ENCODE peak calls at places on chromosome 5, in eight cellular contexts. One of them, this sample, is unnamed.

GRCh38 chr5:21143686-21144085 is 1155.7 kb upstream of the CDH18 start:
- DNase-seq in type B pancreatic cell: no peak
- DNase-seq in choroid plexus epithelial cell: no peak
- DNase-seq in natural killer cell: no peak
- DNase-seq in MCF 10A: no peak
- DNase-seq in epithelial cell of esophagus: no peak
- DNase-seq in tibial artery: no peak
- DNase-seq in WTC11: no peak
- DNase-seq in this sample: no peak

GRCh38 chr5:159304961-159305595 is 25.2 kb downstream of the IL12B start:
- DNase-seq in type B pancreatic cell: no peak
- DNase-seq in choroid plexus epithelial cell: peak
- DNase-seq in natural killer cell: no peak
- DNase-seq in MCF 10A: peak
- DNase-seq in epithelial cell of esophagus: peak
- DNase-seq in tibial artery: no peak
- DNase-seq in WTC11: no peak
- DNase-seq in this sample: no peak

GRCh38 chr5:43063731-43064171 is 23.6 kb upstream of the ANXA2R start:
- DNase-seq in type B pancreatic cell: no peak
- DNase-seq in choroid plexus epithelial cell: peak
- DNase-seq in natural killer cell: no peak
- DNase-seq in MCF 10A: peak
- DNase-seq in epithelial cell of esophagus: peak
- DNase-seq in tibial artery: no peak
- DNase-seq in WTC11: peak
- DNase-seq in this sample: no peak

GRCh38 chr5:120555345-120555744 is 91.2 kb downstream of the PRR16 start:
- DNase-seq in type B pancreatic cell: no peak
- DNase-seq in choroid plexus epithelial cell: no peak
- DNase-seq in natural killer cell: no peak
- DNase-seq in MCF 10A: no peak
- DNase-seq in epithelial cell of esophagus: no peak
- DNase-seq in tibial artery: no peak
- DNase-seq in WTC11: no peak
- DNase-seq in this sample: no peak

GRCh38 chr5:95924720-95925119 is 36.9 kb downstream of the ELL2 start:
- DNase-seq in type B pancreatic cell: no peak
- DNase-seq in choroid plexus epithelial cell: peak
- DNase-seq in natural killer cell: no peak
- DNase-seq in MCF 10A: peak
- DNase-seq in epithelial cell of esophagus: peak
- DNase-seq in tibial artery: no peak
- DNase-seq in WTC11: no peak
- DNase-seq in this sample: no peak

GRCh38 chr5:34051374-34051980 is 8.5 kb upstream of the C1QTNF3 start:
- DNase-seq in type B pancreatic cell: no peak
- DNase-seq in choroid plexus epithelial cell: no peak
- DNase-seq in natural killer cell: no peak
- DNase-seq in MCF 10A: no peak
- DNase-seq in epithelial cell of esophagus: no peak
- DNase-seq in tibial artery: no peak
- DNase-seq in WTC11: no peak
- DNase-seq in this sample: no peak

GRCh38 chr5:14039576-14039975 is 95.1 kb upstream of the DNAH5 start:
- DNase-seq in type B pancreatic cell: no peak
- DNase-seq in choroid plexus epithelial cell: peak
- DNase-seq in natural killer cell: no peak
- DNase-seq in MCF 10A: peak
- DNase-seq in epithelial cell of esophagus: peak
- DNase-seq in tibial artery: no peak
- DNase-seq in WTC11: no peak
- DNase-seq in this sample: no peak

GRCh38 chr5:103450333-103451061 is 112.1 kb downstream of the NUDT12 start:
- DNase-seq in type B pancreatic cell: no peak
- DNase-seq in choroid plexus epithelial cell: peak
- DNase-seq in natural killer cell: no peak
- DNase-seq in MCF 10A: peak
- DNase-seq in epithelial cell of esophagus: peak
- DNase-seq in tibial artery: no peak
- DNase-seq in WTC11: no peak
- DNase-seq in this sample: no peak

GRCh38 chr5:154829589-154830218 is 20.7 kb downstream of the FAXDC2 start:
- DNase-seq in type B pancreatic cell: no peak
- DNase-seq in choroid plexus epithelial cell: no peak
- DNase-seq in natural killer cell: no peak
- DNase-seq in MCF 10A: peak
- DNase-seq in epithelial cell of esophagus: peak
- DNase-seq in tibial artery: no peak
- DNase-seq in WTC11: no peak
- DNase-seq in this sample: no peak

GRCh38 chr5:79077680-79078365 is 8.3 kb downstream of the BHMT2 start:
- DNase-seq in type B pancreatic cell: no peak
- DNase-seq in choroid plexus epithelial cell: no peak
- DNase-seq in natural killer cell: no peak
- DNase-seq in MCF 10A: no peak
- DNase-seq in epithelial cell of esophagus: peak
- DNase-seq in tibial artery: no peak
- DNase-seq in WTC11: no peak
- DNase-seq in this sample: no peak

GRCh38 chr5:154370730-154371334 is 75.0 kb upstream of the SAP30L start:
- DNase-seq in type B pancreatic cell: no peak
- DNase-seq in choroid plexus epithelial cell: no peak
- DNase-seq in natural killer cell: no peak
- DNase-seq in MCF 10A: no peak
- DNase-seq in epithelial cell of esophagus: no peak
- DNase-seq in tibial artery: peak
- DNase-seq in WTC11: no peak
- DNase-seq in this sample: no peak

GRCh38 chr5:150557507-150557872 is 49.6 kb downstream of the NDST1 start:
- DNase-seq in type B pancreatic cell: no peak
- DNase-seq in choroid plexus epithelial cell: no peak
- DNase-seq in natural killer cell: no peak
- DNase-seq in MCF 10A: no peak
- DNase-seq in epithelial cell of esophagus: no peak
- DNase-seq in tibial artery: no peak
- DNase-seq in WTC11: no peak
- DNase-seq in this sample: no peak

GRCh38 chr5:157479612-157480510 is 19.8 kb downstream of the NIPAL4 start:
- DNase-seq in type B pancreatic cell: no peak
- DNase-seq in choroid plexus epithelial cell: no peak
- DNase-seq in natural killer cell: no peak
- DNase-seq in MCF 10A: no peak
- DNase-seq in epithelial cell of esophagus: no peak
- DNase-seq in tibial artery: no peak
- DNase-seq in WTC11: no peak
- DNase-seq in this sample: no peak

GRCh38 chr5:179275941-179276837 is 69.1 kb downstream of the ADAMTS2 start:
- DNase-seq in type B pancreatic cell: no peak
- DNase-seq in choroid plexus epithelial cell: peak
- DNase-seq in natural killer cell: no peak
- DNase-seq in MCF 10A: peak
- DNase-seq in epithelial cell of esophagus: no peak
- DNase-seq in tibial artery: peak
- DNase-seq in WTC11: no peak
- DNase-seq in this sample: no peak

GRCh38 chr5:147410496-147411395 is 99.1 kb downstream of the DPYSL3 start:
- DNase-seq in type B pancreatic cell: no peak
- DNase-seq in choroid plexus epithelial cell: no peak
- DNase-seq in natural killer cell: no peak
- DNase-seq in MCF 10A: no peak
- DNase-seq in epithelial cell of esophagus: no peak
- DNase-seq in tibial artery: no peak
- DNase-seq in WTC11: no peak
- DNase-seq in this sample: no peak

DNA sequence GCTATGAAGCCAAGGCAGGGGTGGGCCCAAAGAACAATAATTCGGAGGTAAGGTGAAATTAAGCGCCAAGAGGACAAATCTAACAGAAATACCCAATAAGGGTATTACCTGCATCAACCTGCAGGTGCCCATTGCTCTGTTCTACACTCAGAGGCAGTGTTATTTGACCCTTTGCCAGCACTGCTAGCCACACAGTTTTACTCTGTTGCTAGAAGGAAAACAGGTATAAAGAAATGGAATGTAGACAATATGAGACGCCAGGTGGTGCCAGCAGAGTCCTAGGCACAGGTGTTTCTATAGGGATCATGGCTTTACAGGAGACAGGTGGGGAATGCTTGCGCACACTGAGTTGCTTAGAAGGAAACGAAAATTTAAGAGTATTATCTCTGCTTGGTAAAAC is 201.3 kb downstream of the HTR1A start:
- DNase-seq in type B pancreatic cell: no peak
- DNase-seq in choroid plexus epithelial cell: no peak
- DNase-seq in natural killer cell: no peak
- DNase-seq in MCF 10A: no peak
- DNase-seq in epithelial cell of esophagus: no peak
- DNase-seq in tibial artery: no peak
- DNase-seq in WTC11: no peak
- DNase-seq in this sample: no peak
- TF ChIP-seq CTCF in type B pancreatic cell: no peak
- TF ChIP-seq CTCF in choroid plexus epithelial cell: no peak
- TF ChIP-seq CTCF in natural killer cell: no peak
- TF ChIP-seq CTCF in MCF 10A: no peak
- TF ChIP-seq CTCF in epithelial cell of esophagus: no peak
- TF ChIP-seq CTCF in tibial artery: no peak
- TF ChIP-seq CTCF in WTC11: no peak
- TF ChIP-seq CTCF in this sample: no peak

GRCh38 chr5:19795218-19795617 is 192.8 kb downstream of the CDH18 start:
- DNase-seq in type B pancreatic cell: no peak
- DNase-seq in choroid plexus epithelial cell: peak
- DNase-seq in natural killer cell: no peak
- DNase-seq in MCF 10A: peak
- DNase-seq in epithelial cell of esophagus: peak
- DNase-seq in tibial artery: no peak
- DNase-seq in WTC11: peak
- DNase-seq in this sample: no peak

DNA sequence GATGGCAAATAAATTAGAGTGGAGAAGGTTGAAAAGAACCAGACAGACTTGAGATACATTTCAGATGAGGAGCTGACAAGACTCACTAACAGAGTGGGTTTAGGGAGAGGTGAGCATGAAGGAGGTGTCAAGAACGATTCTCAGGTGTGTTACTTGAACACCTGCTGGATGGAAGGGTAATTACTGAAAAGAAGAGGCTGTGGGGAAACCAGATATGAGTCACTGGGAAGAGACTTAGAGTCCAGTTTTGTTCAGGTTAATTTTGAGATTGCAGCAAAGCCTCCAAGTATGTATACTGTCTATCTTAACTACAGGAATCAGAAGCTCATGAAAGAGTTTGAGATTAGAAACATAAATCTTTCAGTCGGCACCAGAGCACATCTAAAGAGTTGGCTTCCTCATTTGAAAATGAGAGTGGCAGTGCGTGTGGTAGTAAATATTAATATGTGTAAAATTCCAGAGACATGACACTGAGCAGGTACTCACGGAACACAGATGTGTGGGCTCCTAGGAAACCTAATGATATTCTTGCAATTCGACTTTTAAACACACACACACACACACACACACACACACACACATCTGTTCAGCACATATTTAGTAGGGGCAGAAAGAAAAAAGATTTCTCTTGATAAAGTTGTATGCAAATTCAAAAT is 197.1 kb downstream of the CDH18 start:
- DNase-seq in type B pancreatic cell: no peak
- DNase-seq in choroid plexus epithelial cell: no peak
- DNase-seq in natural killer cell: no peak
- DNase-seq in MCF 10A: peak
- DNase-seq in epithelial cell of esophagus: peak
- DNase-seq in tibial artery: no peak
- DNase-seq in WTC11: no peak
- DNase-seq in this sample: no peak
- TF ChIP-seq CTCF in type B pancreatic cell: no peak
- TF ChIP-seq CTCF in choroid plexus epithelial cell: no peak
- TF ChIP-seq CTCF in natural killer cell: no peak
- TF ChIP-seq CTCF in MCF 10A: no peak
- TF ChIP-seq CTCF in epithelial cell of esophagus: peak
- TF ChIP-seq CTCF in tibial artery: no peak
- TF ChIP-seq CTCF in WTC11: no peak
- TF ChIP-seq CTCF in this sample: no peak

DNA sequence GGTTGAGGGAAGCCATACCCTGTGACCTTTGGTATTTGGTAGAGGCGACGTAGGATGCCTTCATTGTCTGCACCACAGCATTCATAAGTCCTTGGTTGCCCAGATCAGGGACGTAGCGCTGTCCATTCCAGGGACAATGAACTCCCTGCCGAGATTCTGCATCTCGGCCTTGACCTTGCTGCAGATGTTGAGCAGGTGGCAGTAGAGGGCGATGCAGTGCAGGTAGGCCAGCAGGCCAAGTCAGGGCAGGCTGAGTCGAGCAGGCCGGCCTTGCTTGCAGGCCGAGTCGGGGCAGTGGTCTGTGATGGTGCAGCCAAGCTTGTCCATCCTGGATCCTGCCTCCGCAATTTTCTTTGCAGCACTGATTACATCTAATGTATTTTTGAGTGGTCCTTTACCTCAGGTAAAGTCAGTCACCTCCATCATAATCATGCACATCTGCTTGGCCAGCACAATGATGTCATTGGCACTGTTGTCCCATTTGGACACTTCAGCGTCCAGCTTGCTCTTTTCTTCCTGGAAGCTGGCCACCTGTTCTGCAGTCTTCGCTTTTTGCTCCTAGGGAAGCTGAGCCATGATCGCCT is 93.4 kb upstream of the CCDC112 start:
- DNase-seq in type B pancreatic cell: no peak
- DNase-seq in choroid plexus epithelial cell: no peak
- DNase-seq in natural killer cell: no peak
- DNase-seq in MCF 10A: peak
- DNase-seq in epithelial cell of esophagus: peak
- DNase-seq in tibial artery: no peak
- DNase-seq in WTC11: peak
- DNase-seq in this sample: no peak
- TF ChIP-seq CTCF in type B pancreatic cell: no peak
- TF ChIP-seq CTCF in choroid plexus epithelial cell: no peak
- TF ChIP-seq CTCF in natural killer cell: no peak
- TF ChIP-seq CTCF in MCF 10A: peak
- TF ChIP-seq CTCF in epithelial cell of esophagus: peak
- TF ChIP-seq CTCF in tibial artery: no peak
- TF ChIP-seq CTCF in WTC11: no peak
- TF ChIP-seq CTCF in this sample: peak

GRCh38 chr5:4630031-4630430 is 510.1 kb upstream of the ADAMTS16 start:
- DNase-seq in type B pancreatic cell: no peak
- DNase-seq in choroid plexus epithelial cell: no peak
- DNase-seq in natural killer cell: no peak
- DNase-seq in MCF 10A: peak
- DNase-seq in epithelial cell of esophagus: no peak
- DNase-seq in tibial artery: no peak
- DNase-seq in WTC11: no peak
- DNase-seq in this sample: no peak

GRCh38 chr5:4628645-4629385 is 511.3 kb upstream of the ADAMTS16 start:
- DNase-seq in type B pancreatic cell: no peak
- DNase-seq in choroid plexus epithelial cell: no peak
- DNase-seq in natural killer cell: no peak
- DNase-seq in MCF 10A: no peak
- DNase-seq in epithelial cell of esophagus: no peak
- DNase-seq in tibial artery: no peak
- DNase-seq in WTC11: no peak
- DNase-seq in this sample: no peak

GRCh38 chr5:4627887-4628286 is 512.2 kb upstream of the ADAMTS16 start:
- DNase-seq in type B pancreatic cell: no peak
- DNase-seq in choroid plexus epithelial cell: no peak
- DNase-seq in natural killer cell: no peak
- DNase-seq in MCF 10A: no peak
- DNase-seq in epithelial cell of esophagus: no peak
- DNase-seq in tibial artery: no peak
- DNase-seq in WTC11: no peak
- DNase-seq in this sample: no peak

GRCh38 chr5:4625206-4625896 is 514.8 kb upstream of the ADAMTS16 start:
- DNase-seq in type B pancreatic cell: no peak
- DNase-seq in choroid plexus epithelial cell: no peak
- DNase-seq in natural killer cell: no peak
- DNase-seq in MCF 10A: no peak
- DNase-seq in epithelial cell of esophagus: no peak
- DNase-seq in tibial artery: no peak
- DNase-seq in WTC11: no peak
- DNase-seq in this sample: no peak
- TF ChIP-seq CTCF in type B pancreatic cell: no peak
- TF ChIP-seq CTCF in choroid plexus epithelial cell: no peak
- TF ChIP-seq CTCF in natural killer cell: no peak
- TF ChIP-seq CTCF in MCF 10A: no peak
- TF ChIP-seq CTCF in epithelial cell of esophagus: no peak
- TF ChIP-seq CTCF in tibial artery: no peak
- TF ChIP-seq CTCF in WTC11: no peak
- TF ChIP-seq CTCF in this sample: no peak

This sample was measured in progenitor cell of endocrine pancreas.